ENCODE peak calls at places on chromosome 19, in six cellular contexts. W is CD8-positive, alpha-beta memory T cell; Q is CD4-positive, CD25-positive, alpha-beta regulatory T cell; E is stromal cell of bone marrow; X is naive thymus-derived CD4-positive, alpha-beta T cell; H is EH. K is an unnamed sample.

GRCh38 chr19:35939307-35940077 is 3.3 kb downstream of the LRFN3 start:
- DNase-seq in W (no peak), Q (no peak), E (no peak), X (no peak), H (no peak), K (no peak)

GRCh38 chr19:3519126-3519525 is 13.0 kb downstream of the FZR1 start:
- DNase-seq in W (no peak), Q (no peak), E (no peak), X (no peak), H (no peak), K (no peak)

GRCh38 chr19:11737964-11738745 is 591 bp downstream of the ZNF823 start:
- DNase-seq in W (peak), Q (peak), E (peak), X (no peak), H (peak), K (peak)

GRCh38 chr19:33300016-33300981 is 2.0 kb downstream of the CEBPA start:
- DNase-seq in W (no peak), Q (no peak), E (no peak), X (no peak), H (no peak), K (no peak)

GRCh38 chr19:49856574-49857021 is 5.6 kb downstream of the PTOV1 start:
- DNase-seq in W (no peak), Q (no peak), E (no peak), X (no peak), H (no peak), K (no peak)

GRCh38 chr19:16161848-16162247 is 11.5 kb downstream of the CIB3 start:
- DNase-seq in W (no peak), Q (no peak), E (peak), X (no peak), H (peak), K (no peak)

GRCh38 chr19:2355168-2356035 is 4.7 kb upstream of the TMPRSS9 start:
- DNase-seq in W (no peak), Q (no peak), E (peak), X (no peak), H (peak), K (no peak)

GRCh38 chr19:44332145-44332544 is 24.3 kb downstream of the ZNF112 start:
- DNase-seq in W (no peak), Q (no peak), E (no peak), X (no peak), H (no peak), K (no peak)

GRCh38 chr19:38317104-38317612 is 1.4 kb upstream of the YIF1B start:
- DNase-seq in W (no peak), Q (no peak), E (no peak), X (peak), H (no peak), K (no peak)

GRCh38 chr19:4431808-4432674 is 25.6 kb downstream of the UBXN6 start:
- DNase-seq in W (no peak), Q (no peak), E (no peak), X (no peak), H (no peak), K (no peak)

GRCh38 chr19:328025-328505 is 16.5 kb downstream of the MIER2 start:
- DNase-seq in W (no peak), Q (no peak), E (no peak), X (no peak), H (no peak), K (no peak)

GRCh38 chr19:2186071-2186846 is 22.5 kb downstream of the DOT1L start:
- DNase-seq in W (no peak), Q (no peak), E (peak), X (no peak), H (peak), K (peak)

GRCh38 chr19:38626401-38626800 is 7.4 kb downstream of the EIF3K start:
- DNase-seq in W (no peak), Q (no peak), E (no peak), X (no peak), H (no peak), K (no peak)

K was measured in lower leg skin.